ENCODE peak calls at places on chromosome 7, in five cellular contexts. M, P, A, L and Z are unnamed samples.
A peak's percentile ranks its signal among the peaks of the same experiment; 100 is the strongest.

GRCh38 chr7:42460148-42460547 is 223.1 kb upstream of the GLI3 start:
- DNase-seq in M (no peak), P (no peak), A (no peak), L (no peak), Z (no peak)

GRCh38 chr7:105219771-105220160 is 169.0 kb downstream of the SRPK2 start:
- DNase-seq in M (no peak), P (no peak), A (peak; percentile 93), L (no peak), Z (peak; percentile 64)

GRCh38 chr7:78149787-78150186 is 351.2 kb downstream of the PHTF2 start:
- DNase-seq in M (no peak), P (no peak), A (peak; percentile 90), L (no peak), Z (peak; percentile 78)

GRCh38 chr7:45686441-45687184 is 112.4 kb downstream of the ADCY1 start:
- DNase-seq in M (no peak), P (no peak), A (no peak), L (peak; percentile 13), Z (no peak)

GRCh38 chr7:57769958-57770357 is 320.0 kb downstream of the ZNF716 start:
- DNase-seq in M (no peak), P (no peak), A (no peak), L (no peak), Z (no peak)

GRCh38 chr7:105932835-105933477 is 30.1 kb upstream of the CDHR3 start:
- DNase-seq in M (no peak), P (no peak), A (peak; percentile 80), L (no peak), Z (peak; percentile 81)

GRCh38 chr7:127214956-127215355 is 37.8 kb downstream of the GRM8 start:
- DNase-seq in M (no peak), P (no peak), A (no peak), L (no peak), Z (no peak)

GRCh38 chr7:107224374-107224773 is 55.6 kb downstream of the HBP1 start:
- DNase-seq in M (no peak), P (no peak), A (no peak), L (no peak), Z (no peak)

GRCh38 chr7:26090927-26091519 is 61.0 kb upstream of the NFE2L3 start:
- DNase-seq in M (peak; percentile 59), P (no peak), A (peak; percentile 62), L (peak; percentile 45), Z (peak; percentile 41)

GRCh38 chr7:26087321-26088091 is 64.5 kb upstream of the NFE2L3 start:
- DNase-seq in M (no peak), P (no peak), A (peak; percentile 3), L (no peak), Z (no peak)

GRCh38 chr7:26093023-26093422 is 59.0 kb upstream of the NFE2L3 start:
- DNase-seq in M (no peak), P (no peak), A (no peak), L (peak; percentile 7), Z (no peak)

DNA sequence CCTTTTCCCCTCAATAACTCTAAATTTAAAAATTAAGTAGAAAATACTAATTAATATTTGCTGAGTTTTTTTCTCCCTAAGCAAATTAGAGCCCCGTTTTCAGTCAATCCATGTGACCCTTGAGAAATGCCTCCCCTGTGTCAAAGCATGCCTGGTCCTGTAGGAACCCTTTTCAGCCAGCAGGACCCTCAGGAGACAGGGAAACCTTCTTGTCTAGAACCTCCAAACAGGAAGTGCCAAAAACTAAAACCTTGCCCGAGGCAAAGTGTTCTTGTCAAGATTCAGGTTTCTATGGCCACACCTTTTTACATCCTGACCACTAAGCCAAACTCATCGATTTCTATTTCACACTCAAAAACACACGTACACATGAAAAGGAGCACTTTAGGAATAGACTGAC is 60.1 kb upstream of the NFE2L3 start:
- DNase-seq in M (no peak), P (no peak), A (peak; percentile 8), L (peak; percentile 29), Z (no peak)
- TF ChIP-seq CTCF in M (no peak), P (peak; percentile 53), A (peak; percentile 27), L (no peak), Z (peak; percentile 31)

DNA sequence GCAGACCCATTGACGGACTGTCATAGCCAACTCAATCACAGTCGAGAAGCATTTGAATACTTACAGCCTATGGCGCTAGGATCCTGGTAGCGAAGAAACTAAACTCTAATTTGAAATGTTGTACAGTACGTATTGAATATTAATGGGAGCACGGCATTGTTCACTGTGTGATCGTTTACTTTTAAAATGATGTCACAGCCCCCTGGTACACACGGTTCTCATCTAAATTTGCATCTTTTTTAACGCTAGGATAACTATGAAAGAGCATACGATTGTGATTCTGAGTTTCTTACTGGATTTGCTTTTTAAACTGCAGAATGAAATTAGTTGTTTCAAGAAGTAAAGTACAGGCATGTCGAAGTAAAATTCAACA is 895 bp upstream of the NAPEPLD start:
- DNase-seq in M (no peak), P (no peak), A (no peak), L (no peak), Z (no peak)
- TF ChIP-seq CTCF in M (no peak), P (no peak), A (no peak), L (no peak), Z (no peak)

DNA sequence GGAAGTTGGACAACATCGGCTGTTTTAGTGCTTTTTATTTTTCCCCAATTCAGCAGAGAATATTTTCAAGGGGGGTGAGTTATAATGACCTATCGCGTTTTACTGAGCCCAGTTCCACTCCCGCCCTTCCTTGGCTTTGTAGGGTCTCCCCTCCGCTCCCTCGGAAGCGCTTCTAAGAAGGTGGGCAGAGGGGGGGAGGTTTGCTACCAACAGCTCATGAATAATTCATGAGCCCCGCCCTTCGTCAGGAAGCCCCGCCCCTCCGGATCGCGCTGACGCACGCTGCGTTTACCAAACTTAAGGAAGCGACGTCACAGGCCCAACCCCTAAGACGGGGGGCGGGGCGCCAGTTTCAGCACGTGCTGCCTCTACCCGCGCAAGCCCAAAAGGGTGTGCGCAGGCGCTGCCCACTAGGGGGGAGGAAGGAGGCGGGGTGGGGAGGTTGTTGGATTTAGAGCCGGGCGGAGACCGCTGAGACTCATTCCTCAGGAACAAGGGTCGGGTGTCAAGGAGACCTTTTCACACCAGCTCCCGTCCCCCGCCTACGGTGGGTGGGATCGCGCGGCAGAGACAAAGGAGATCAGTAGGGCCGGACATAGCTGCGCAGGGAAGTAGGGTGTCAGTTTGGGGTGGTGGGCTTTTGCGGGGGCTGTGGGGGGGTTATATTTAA is 529 bp upstream of the MEPCE start:
- DNase-seq in M (peak; percentile 99), P (peak; percentile 99), A (peak; percentile 99), L (peak; percentile 100), Z (peak; percentile 99)
- TF ChIP-seq CTCF in M (no peak), P (no peak), A (no peak), L (peak; percentile 25), Z (peak; percentile 71)

GRCh38 chr7:43954524-43955228 is 28.4 kb downstream of the UBE2D4 start:
- DNase-seq in M (peak; percentile 34), P (peak; percentile 74), A (peak; percentile 58), L (peak; percentile 85), Z (peak; percentile 68)
- TF ChIP-seq CTCF in M (peak; percentile 35), P (peak; percentile 73), A (peak; percentile 62), L (peak; percentile 53), Z (peak; percentile 76)

GRCh38 chr7:66522518-66522917 is 106.2 kb upstream of the KCTD7 start:
- DNase-seq in M (no peak), P (no peak), A (no peak), L (no peak), Z (no peak)

GRCh38 chr7:66521675-66522074 is 107.0 kb upstream of the KCTD7 start:
- DNase-seq in M (no peak), P (no peak), A (no peak), L (no peak), Z (no peak)

GRCh38 chr7:66514050-66514449 is 114.6 kb upstream of the KCTD7 start:
- DNase-seq in M (no peak), P (no peak), A (no peak), L (no peak), Z (no peak)

GRCh38 chr7:66518151-66518691 is 110.5 kb upstream of the KCTD7 start:
- DNase-seq in M (no peak), P (no peak), A (no peak), L (no peak), Z (no peak)

GRCh38 chr7:66517212-66517909 is 111.3 kb upstream of the KCTD7 start:
- DNase-seq in M (no peak), P (no peak), A (peak; percentile 18), L (no peak), Z (no peak)
- TF ChIP-seq CTCF in M (no peak), P (no peak), A (no peak), L (no peak), Z (no peak)

GRCh38 chr7:102300643-102301211 is 14.1 kb downstream of the SH2B2 start:
- DNase-seq in M (no peak), P (peak; percentile 87), A (no peak), L (no peak), Z (no peak)
- TF ChIP-seq CTCF in M (no peak), P (peak; percentile 92), A (peak; percentile 13), L (peak; percentile 40), Z (peak; percentile 49)

GRCh38 chr7:50562126-50562525 is 3.1 kb downstream of the DDC start:
- DNase-seq in M (no peak), P (no peak), A (no peak), L (no peak), Z (no peak)
- TF ChIP-seq CTCF in M (no peak), P (peak; percentile 17), A (no peak), L (no peak), Z (no peak)

DNA sequence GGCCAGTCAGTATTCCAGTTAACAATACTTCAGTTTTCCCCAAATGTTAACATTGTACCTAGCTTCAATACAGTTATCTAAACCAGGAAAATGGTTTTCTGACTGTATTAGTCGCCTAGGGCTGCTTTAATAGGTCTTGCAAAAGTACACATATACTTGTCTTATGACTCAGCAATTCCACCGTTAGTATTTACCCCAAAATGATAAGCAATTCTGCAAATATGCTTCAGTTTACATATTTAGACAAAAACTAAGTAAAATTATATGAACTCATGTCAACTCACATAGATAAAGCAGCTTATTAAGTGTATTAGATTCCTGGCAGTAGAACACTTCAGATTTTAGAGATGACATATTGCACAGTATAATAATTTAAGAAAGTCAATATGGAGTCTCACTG is 363.3 kb downstream of the ARL4A start:
- DNase-seq in M (no peak), P (no peak), A (peak; percentile 84), L (no peak), Z (peak; percentile 68)
- TF ChIP-seq CTCF in M (no peak), P (no peak), A (no peak), L (no peak), Z (no peak)